ENCODE peak calls at places on chromosomes 3 and 15, in four cellular contexts. B is KG1, N is NCI-H1092 treated with DMSO at 0.1 percent for 48 hours, M is left ventricle myocardium superior. W is an unnamed sample.

GRCh38 chr3:177977381-177978158 is 558.7 kb upstream of the KCNMB2 start:
- DNase-seq in B (no peak), N (no peak), M (no peak), W (no peak)

GRCh38 chr3:104349836-104350235 is 1016.9 kb upstream of the ALCAM start:
- DNase-seq in B (no peak), N (no peak), M (no peak), W (no peak)

GRCh38 chr3:101859882-101860281 is 10.6 kb downstream of the NFKBIZ start:
- DNase-seq in B (no peak), N (no peak), M (no peak), W (no peak)

GRCh38 chr3:184565421-184566211 is 4.0 kb downstream of the EPHB3 start:
- DNase-seq in B (no peak), N (no peak), M (no peak), W (peak)

GRCh38 chr3:4524423-4524769 is 31.2 kb downstream of the ITPR1 start:
- DNase-seq in B (no peak), N (peak), M (peak), W (peak)

GRCh38 chr15:59105839-59106238 is 893 bp downstream of the CCNB2 start:
- DNase-seq in B (no peak), N (no peak), M (no peak), W (no peak)

GRCh38 chr3:128480278-128480677 is 12.7 kb downstream of the GATA2 start:
- DNase-seq in B (no peak), N (no peak), M (no peak), W (no peak)

GRCh38 chr3:38250198-38250597 is 15.4 kb upstream of the SLC22A13 start:
- DNase-seq in B (no peak), N (no peak), M (no peak), W (no peak)

GRCh38 chr15:27179789-27180188 is 208.8 kb downstream of the GABRG3 start:
- DNase-seq in B (no peak), N (no peak), M (no peak), W (no peak)

GRCh38 chr15:59532770-59533379 is 78.7 kb upstream of the GCNT3 start:
- DNase-seq in B (peak), N (peak), M (no peak), W (no peak)

GRCh38 chr3:50354186-50354764 is 3.6 kb downstream of the CYB561D2 start:
- DNase-seq in B (no peak), N (no peak), M (no peak), W (no peak)

GRCh38 chr15:78453447-78453846 is 15.4 kb downstream of the IREB2 start:
- DNase-seq in B (no peak), N (no peak), M (no peak), W (no peak)

GRCh38 chr3:193114431-193115340 is 126.3 kb upstream of the PLAAT1 start:
- DNase-seq in B (no peak), N (no peak), M (no peak), W (no peak)

GRCh38 chr3:159260049-159260662 is 458.3 kb downstream of the MFSD1 start:
- DNase-seq in B (peak), N (peak), M (no peak), W (peak)

GRCh38 chr15:70348581-70349344 is 251.0 kb upstream of the TLE3 start:
- DNase-seq in B (peak), N (peak), M (no peak), W (peak)

GRCh38 chr15:33545866-33546265 is 235.1 kb downstream of the RYR3 start:
- DNase-seq in B (no peak), N (no peak), M (no peak), W (no peak)

GRCh38 chr15:73488698-73489097 is 45.7 kb downstream of the REC114 start:
- DNase-seq in B (no peak), N (no peak), M (no peak), W (no peak)

GRCh38 chr3:177694316-177694715 is 497.0 kb upstream of the TBL1XR1 start:
- DNase-seq in B (peak), N (no peak), M (no peak), W (no peak)

GRCh38 chr15:33132722-33133345 is 61.7 kb downstream of the FMN1 start:
- DNase-seq in B (no peak), N (peak), M (no peak), W (no peak)

GRCh38 chr3:151751161-151751560 is 17.4 kb downstream of the AADACL2 start:
- DNase-seq in B (no peak), N (no peak), M (no peak), W (no peak)

GRCh38 chr3:78507196-78507984 is 1260.4 kb downstream of the ROBO1 start:
- DNase-seq in B (no peak), N (no peak), M (no peak), W (no peak)